ENCODE peak calls at places on chromosome 14, in five cellular contexts. D, M, R, Z and G are unnamed samples.

GRCh38 chr14:93975791-93976476 is 436 bp downstream of the ASB2 start:
- DNase-seq in D (no peak), M (no peak), R (no peak), Z (no peak), G (no peak)

GRCh38 chr14:89902876-89903275 is 51.7 kb downstream of the EFCAB11 start:
- DNase-seq in D (no peak), M (no peak), R (no peak), Z (no peak), G (no peak)

GRCh38 chr14:96268426-96269358 is 12.7 kb downstream of the BDKRB1 start:
- DNase-seq in D (peak), M (no peak), R (no peak), Z (peak), G (peak)

GRCh38 chr14:59869381-59870255 is 958 bp downstream of the RTN1 start:
- DNase-seq in D (no peak), M (no peak), R (no peak), Z (peak), G (no peak)

GRCh38 chr14:82398313-82398712 is 864.7 kb upstream of the SEL1L start:
- DNase-seq in D (no peak), M (no peak), R (no peak), Z (no peak), G (no peak)

GRCh38 chr14:89013098-89013504 is 188.7 kb downstream of the TTC8 start:
- DNase-seq in D (peak), M (no peak), R (no peak), Z (peak), G (peak)

GRCh38 chr14:80607430-80608200 is 333.9 kb downstream of the CEP128 start:
- DNase-seq in D (peak), M (no peak), R (no peak), Z (no peak), G (no peak)

GRCh38 chr14:65012353-65012752 is 25.7 kb downstream of the FNTB start:
- DNase-seq in D (no peak), M (no peak), R (no peak), Z (no peak), G (no peak)

GRCh38 chr14:77276295-77276935 is 5.4 kb upstream of the NGB start:
- DNase-seq in D (no peak), M (no peak), R (no peak), Z (no peak), G (no peak)

GRCh38 chr14:73026845-73027542 is at the start of gene ZFYVE1:
- DNase-seq in D (peak), M (peak), R (peak), Z (peak), G (peak)

GRCh38 chr14:95227279-95227860 is 70.0 kb upstream of the DICER1 start:
- DNase-seq in D (no peak), M (no peak), R (no peak), Z (no peak), G (peak)

GRCh38 chr14:60643443-60644402 is 5.6 kb downstream of the SIX1 start:
- DNase-seq in D (no peak), M (peak), R (no peak), Z (peak), G (peak)

GRCh38 chr14:35342160-35343010 is 50.2 kb downstream of the PSMA6 start:
- DNase-seq in D (no peak), M (no peak), R (no peak), Z (no peak), G (peak)

GRCh38 chr14:37401093-37401492 is 194.0 kb downstream of the FOXA1 start:
- DNase-seq in D (no peak), M (no peak), R (no peak), Z (no peak), G (no peak)

GRCh38 chr14:85534435-85534834 is 4.5 kb downstream of the FLRT2 start:
- DNase-seq in D (peak), M (peak), R (no peak), Z (peak), G (peak)

GRCh38 chr14:95270203-95270602 is 49.5 kb downstream of the CLMN start:
- DNase-seq in D (no peak), M (no peak), R (no peak), Z (no peak), G (no peak)

GRCh38 chr14:35556548-35556947 is 22.6 kb downstream of the INSM2 start:
- DNase-seq in D (no peak), M (no peak), R (no peak), Z (no peak), G (no peak)

GRCh38 chr14:72948481-72949138 is 22.3 kb downstream of the DCAF4 start:
- DNase-seq in D (peak), M (peak), R (no peak), Z (peak), G (peak)

GRCh38 chr14:36946872-36947271 is 225.5 kb downstream of the SLC25A21 start:
- DNase-seq in D (no peak), M (no peak), R (no peak), Z (no peak), G (no peak)

GRCh38 chr14:56585461-56586084 is 6.0 kb downstream of the TMEM260 start:
- DNase-seq in D (no peak), M (no peak), R (no peak), Z (no peak), G (no peak)

GRCh38 chr14:50865677-50866076 is 6.2 kb upstream of the ABHD12B start:
- DNase-seq in D (peak), M (no peak), R (no peak), Z (no peak), G (peak)
- H2AFZ ChIP-seq in D (peak), M (no peak), R (no peak), Z (no peak), G (peak)

GRCh38 chr14:70601162-70601561 is 707 bp upstream of the MED6 start:
- DNase-seq in D (peak), M (no peak), R (no peak), Z (no peak), G (peak)
- H2BK15ac ChIP-seq in D (no peak), M (no peak), R (no peak), Z (no peak), G (no peak)

GRCh38 chr14:68255697-68256178 is 436.2 kb downstream of the RAD51B start:
- DNase-seq in D (peak), M (no peak), R (no peak), Z (no peak), G (peak)
- H4K8ac ChIP-seq in D (no peak), M (no peak), R (no peak), Z (no peak), G (no peak)

GRCh38 chr14:49921401-49921800 is 28.5 kb downstream of the ARF6 start:
- DNase-seq in D (no peak), M (no peak), R (no peak), Z (no peak), G (no peak)

GRCh38 chr14:49924852-49925251 is 32.0 kb downstream of the ARF6 start:
- DNase-seq in D (no peak), M (no peak), R (no peak), Z (no peak), G (no peak)

GRCh38 chr14:49920935-49921334 is 28.1 kb downstream of the ARF6 start:
- DNase-seq in D (no peak), M (no peak), R (no peak), Z (no peak), G (no peak)

GRCh38 chr14:49923881-49924280 is 31.0 kb downstream of the ARF6 start:
- DNase-seq in D (no peak), M (no peak), R (no peak), Z (no peak), G (no peak)

GRCh38 chr14:49923442-49923841 is 30.6 kb downstream of the ARF6 start:
- DNase-seq in D (no peak), M (no peak), R (no peak), Z (no peak), G (no peak)
- H2AFZ ChIP-seq in D (no peak), M (no peak), R (peak), Z (no peak), G (peak)

GRCh38 chr14:69129264-69129880 is 23.5 kb downstream of the DCAF5 start:
- DNase-seq in D (peak), M (peak), R (no peak), Z (peak), G (peak)

GRCh38 chr14:69135133-69135532 is 17.8 kb downstream of the DCAF5 start:
- DNase-seq in D (no peak), M (no peak), R (no peak), Z (no peak), G (no peak)

GRCh38 chr14:69132513-69133181 is 20.3 kb downstream of the DCAF5 start:
- DNase-seq in D (no peak), M (no peak), R (no peak), Z (no peak), G (no peak)

GRCh38 chr14:69131176-69131575 is 21.7 kb downstream of the DCAF5 start:
- DNase-seq in D (no peak), M (no peak), R (no peak), Z (no peak), G (no peak)

GRCh38 chr14:69133206-69134125 is 19.5 kb downstream of the DCAF5 start:
- DNase-seq in D (peak), M (no peak), R (no peak), Z (no peak), G (peak)
- H2BK15ac ChIP-seq in D (no peak), M (no peak), R (no peak), Z (no peak), G (no peak)

GRCh38 chr14:91255026-91255695 is 10.7 kb upstream of the GPR68 start:
- DNase-seq in D (no peak), M (no peak), R (no peak), Z (no peak), G (no peak)
- H4K8ac ChIP-seq in D (no peak), M (no peak), R (no peak), Z (no peak), G (no peak)

DNA sequence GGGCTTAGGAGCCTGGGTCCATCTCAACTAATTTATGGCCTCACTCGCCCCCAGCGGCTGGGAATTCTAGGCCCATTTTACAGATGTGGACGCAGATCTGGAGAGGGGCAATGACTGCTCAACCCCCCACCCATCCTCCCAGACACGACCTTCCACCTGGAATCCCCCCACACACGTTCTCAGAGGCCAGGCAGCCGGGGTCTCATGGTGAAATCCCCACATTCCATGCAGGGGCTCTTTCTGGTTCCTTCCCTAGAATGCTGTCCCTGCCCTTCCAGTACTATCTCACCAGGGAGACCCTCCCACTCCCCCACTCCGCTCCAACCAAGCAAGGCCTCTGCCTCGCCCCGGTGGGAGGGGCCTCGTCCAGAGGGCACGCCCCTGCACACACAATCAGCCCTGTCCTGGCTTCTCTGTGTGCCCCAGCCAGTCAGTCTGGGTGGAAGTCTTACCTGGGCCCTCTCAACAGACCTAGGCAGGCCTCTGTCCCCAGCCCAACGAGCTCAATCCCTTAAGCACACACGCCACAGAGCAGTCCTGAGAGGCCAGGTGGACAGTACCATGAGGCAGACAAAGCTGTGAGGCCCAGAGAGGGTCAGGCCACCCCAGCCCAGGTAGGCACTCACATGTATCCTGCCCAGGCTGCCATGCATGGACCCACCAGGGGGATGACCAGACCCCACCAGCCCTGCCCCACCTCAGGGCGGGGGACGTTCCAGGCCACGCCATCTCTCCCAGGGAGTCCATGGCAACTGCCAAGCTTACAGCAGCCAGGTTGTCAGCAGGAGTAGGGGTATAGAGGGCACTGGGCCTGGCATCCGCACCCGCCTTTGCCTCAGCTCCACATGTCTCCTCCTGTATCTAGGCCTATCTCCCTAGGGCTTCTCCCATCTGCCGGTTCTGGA is 1.3 kb upstream of the ANKRD9 start:
- DNase-seq in D (no peak), M (peak), R (peak), Z (peak), G (no peak)
- H2AFZ ChIP-seq in D (peak), M (peak), R (peak), Z (no peak), G (peak)

DNA sequence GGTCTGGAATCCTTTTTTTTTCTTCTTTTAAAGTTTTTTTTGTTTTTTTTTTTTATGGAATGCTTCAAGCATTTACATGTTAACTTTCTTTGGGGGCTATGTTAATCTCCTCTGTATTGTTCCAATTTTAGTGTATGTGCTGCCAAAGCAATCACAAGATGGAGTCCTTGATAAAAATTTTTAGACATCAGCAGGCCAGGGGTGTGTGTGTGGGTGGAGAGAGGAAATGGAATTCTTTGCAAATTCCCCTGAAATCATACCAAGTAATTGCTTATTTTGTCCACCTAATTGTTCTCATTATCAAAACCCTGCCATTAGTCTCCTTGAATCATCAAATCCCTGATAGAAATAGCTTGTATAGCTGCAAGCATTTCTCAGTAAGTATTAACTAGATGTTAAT is 21.7 kb downstream of the RNF212B start:
- DNase-seq in D (no peak), M (no peak), R (no peak), Z (no peak), G (no peak)
- H2BK15ac ChIP-seq in D (no peak), M (no peak), R (no peak), Z (no peak), G (no peak)

GRCh38 chr14:100683578-100683977 is 43.1 kb upstream of the DLK1 start:
- DNase-seq in D (no peak), M (no peak), R (no peak), Z (no peak), G (no peak)
- H4K8ac ChIP-seq in D (no peak), M (no peak), R (no peak), Z (no peak), G (no peak)